ENCODE peak calls at places on chromosome 20, in six cellular contexts. D is aorta, P is hepatocyte, G is testis, R is Caco-2, Z is ovary. I is an unnamed sample.
A peak's percentile ranks its signal among the peaks of the same experiment; 100 is the strongest.

GRCh38 chr20:2468581-2469407 is 1.8 kb downstream of the SNRPB start:
- DNase-seq in R (no peak), P (no peak), D (no peak), Z (no peak), G (no peak), I (no peak)

GRCh38 chr20:50434653-50435396 is 75.4 kb upstream of the PTPN1 start:
- DNase-seq in G (no peak), R (peak; percentile 69), Z (no peak), D (no peak), P (no peak), I (peak; percentile 89)

GRCh38 chr20:39861381-39861780 is 827.7 kb downstream of the MAFB start:
- DNase-seq in D (no peak), G (no peak), R (no peak), Z (no peak), P (peak; percentile 15), I (no peak)

GRCh38 chr20:63472159-63472811 is at the start of gene KCNQ2:
- DNase-seq in Z (no peak), R (peak; percentile 55), P (no peak), D (no peak), G (no peak), I (peak; percentile 85)

GRCh38 chr20:21090112-21090737 is 15.9 kb downstream of the LINC00237 start:
- DNase-seq in P (no peak), R (no peak), G (no peak), D (no peak), Z (no peak), I (peak; percentile 50)

GRCh38 chr20:6714202-6714800 is 53.2 kb upstream of the BMP2 start:
- DNase-seq in P (peak; percentile 83), D (no peak), R (no peak), Z (no peak), G (no peak), I (no peak)

GRCh38 chr20:56443654-56444540 is 24.5 kb upstream of the RTF2 start:
- DNase-seq in P (no peak), Z (peak; percentile 30), G (no peak), D (no peak), R (no peak), I (no peak)

GRCh38 chr20:47392015-47392720 is 35.7 kb upstream of the ZMYND8 start:
- DNase-seq in G (no peak), D (no peak), R (peak; percentile 68), Z (no peak), P (no peak), I (peak; percentile 71)

GRCh38 chr20:4748847-4749246 is 27.1 kb downstream of the PRND start:
- DNase-seq in R (no peak), P (no peak), G (no peak), D (no peak), Z (no peak), I (peak; percentile 80)

GRCh38 chr20:53971096-53971683 is 99.2 kb downstream of the BCAS1 start:
- DNase-seq in P (no peak), R (no peak), G (no peak), D (no peak), Z (no peak), I (no peak)

GRCh38 chr20:42193119-42193518 is 574.9 kb upstream of the CHD6 start:
- DNase-seq in P (no peak), R (no peak), G (no peak), D (no peak), Z (no peak), I (no peak)

GRCh38 chr20:41365785-41366545 is 653 bp downstream of the EMILIN3 start:
- DNase-seq in G (no peak), P (peak; percentile 42), R (no peak), Z (peak; percentile 50), D (peak; percentile 38), I (no peak)

GRCh38 chr20:47276251-47276650 is 80.2 kb downstream of the ZMYND8 start:
- DNase-seq in P (no peak), Z (no peak), R (no peak), D (no peak), G (no peak), I (no peak)

GRCh38 chr20:40848530-40848929 is 159.5 kb upstream of the MAFB start:
- DNase-seq in Z (no peak), D (no peak), G (no peak), R (no peak), P (no peak), I (no peak)

GRCh38 chr20:12331236-12331635 is 413.5 kb downstream of the BTBD3 start:
- DNase-seq in P (no peak), D (no peak), Z (no peak), G (no peak), R (no peak), I (no peak)

GRCh38 chr20:57380081-57380750 is 11.0 kb upstream of the RBM38 start:
- DNase-seq in P (no peak), R (no peak), Z (no peak), G (no peak), D (no peak), I (no peak)

GRCh38 chr20:38242848-38243449 is 17.6 kb downstream of the KIAA1755 start:
- DNase-seq in Z (no peak), R (peak; percentile 77), G (peak; percentile 62), P (no peak), D (no peak), I (peak; percentile 62)

GRCh38 chr20:23009636-23010035 is 25.5 kb upstream of the SSTR4 start:
- DNase-seq in R (no peak), P (no peak), G (no peak), Z (no peak), D (no peak), I (no peak)

GRCh38 chr20:5000263-5001173 is 792 bp downstream of the SLC23A2 start:
- DNase-seq in P (peak; percentile 34), D (peak; percentile 79), Z (peak; percentile 46), G (peak; percentile 73), R (peak; percentile 26), I (peak; percentile 27)

GRCh38 chr20:13412806-13413445 is 191.9 kb downstream of the ISM1 start:
- DNase-seq in Z (no peak), D (no peak), G (no peak), R (no peak), P (no peak), I (peak; percentile 28)

GRCh38 chr20:63538204-63539091 is 1.3 kb upstream of the PTK6 start:
- DNase-seq in Z (no peak), G (no peak), R (peak; percentile 87), P (peak; percentile 57), D (no peak), I (no peak)

GRCh38 chr20:48728042-48728837 is 99.6 kb downstream of the PREX1 start:
- DNase-seq in P (no peak), Z (no peak), R (no peak), G (peak; percentile 28), D (no peak), I (no peak)

GRCh38 chr20:38883981-38884733 is 42.1 kb upstream of the FAM83D start:
- DNase-seq in P (no peak), D (no peak), G (no peak), R (no peak), Z (no peak), I (no peak)

GRCh38 chr20:20594171-20594530 is 118.3 kb downstream of the RALGAPA2 start:
- DNase-seq in G (no peak), P (peak; percentile 53), D (no peak), R (no peak), Z (no peak), I (peak; percentile 29)

GRCh38 chr20:1669304-1669703 is 11.7 kb upstream of the SIRPG start:
- DNase-seq in R (no peak), P (no peak), Z (no peak), G (no peak), D (no peak), I (no peak)

GRCh38 chr20:24972341-24972740 is 20.2 kb downstream of the APMAP start:
- DNase-seq in R (no peak), Z (no peak), D (no peak), G (no peak), P (no peak), I (no peak)

GRCh38 chr20:47964174-47964573 is 178.9 kb upstream of the SULF2 start:
- DNase-seq in Z (no peak), P (no peak), R (no peak), G (no peak), D (no peak), I (no peak)

GRCh38 chr20:50281831-50282591 is 91.4 kb downstream of the CEBPB start:
- DNase-seq in G (no peak), Z (no peak), R (peak; percentile 52), P (no peak), D (no peak), I (peak; percentile 55)

GRCh38 chr20:48682529-48683385 is 145.0 kb downstream of the PREX1 start:
- DNase-seq in P (peak; percentile 90), G (peak; percentile 81), Z (peak; percentile 90), D (peak; percentile 88), R (peak; percentile 45), I (peak; percentile 62)

GRCh38 chr20:48384147-48384818 is 443.5 kb downstream of the PREX1 start:
- DNase-seq in P (no peak), R (peak; percentile 70), G (peak; percentile 66), Z (no peak), D (no peak), I (peak; percentile 57)

GRCh38 chr20:32522525-32522774 is 62.7 kb downstream of the NOL4L start:
- DNase-seq in P (no peak), D (peak; percentile 38), R (no peak), G (no peak), Z (no peak), I (no peak)

GRCh38 chr20:46609043-46609442 is 42.2 kb downstream of the SLC13A3 start:
- DNase-seq in P (no peak), D (no peak), R (no peak), Z (no peak), G (no peak), I (no peak)

GRCh38 chr20:62272200-62272599 is 30.6 kb upstream of the ADRM1 start:
- DNase-seq in R (no peak), D (no peak), G (no peak), Z (no peak), P (no peak), I (peak; percentile 34)
- H3K36me3 ChIP-seq in R (peaks cover 6% of the 10 kb centered on the region), D (peaks cover 9% of the 10 kb centered on the region), G (no peaks in the 10 kb centered on the region), Z (no peaks in the 10 kb centered on the region), P (no peaks in the 10 kb centered on the region), I (peaks cover 1% of the 10 kb centered on the region)

DNA sequence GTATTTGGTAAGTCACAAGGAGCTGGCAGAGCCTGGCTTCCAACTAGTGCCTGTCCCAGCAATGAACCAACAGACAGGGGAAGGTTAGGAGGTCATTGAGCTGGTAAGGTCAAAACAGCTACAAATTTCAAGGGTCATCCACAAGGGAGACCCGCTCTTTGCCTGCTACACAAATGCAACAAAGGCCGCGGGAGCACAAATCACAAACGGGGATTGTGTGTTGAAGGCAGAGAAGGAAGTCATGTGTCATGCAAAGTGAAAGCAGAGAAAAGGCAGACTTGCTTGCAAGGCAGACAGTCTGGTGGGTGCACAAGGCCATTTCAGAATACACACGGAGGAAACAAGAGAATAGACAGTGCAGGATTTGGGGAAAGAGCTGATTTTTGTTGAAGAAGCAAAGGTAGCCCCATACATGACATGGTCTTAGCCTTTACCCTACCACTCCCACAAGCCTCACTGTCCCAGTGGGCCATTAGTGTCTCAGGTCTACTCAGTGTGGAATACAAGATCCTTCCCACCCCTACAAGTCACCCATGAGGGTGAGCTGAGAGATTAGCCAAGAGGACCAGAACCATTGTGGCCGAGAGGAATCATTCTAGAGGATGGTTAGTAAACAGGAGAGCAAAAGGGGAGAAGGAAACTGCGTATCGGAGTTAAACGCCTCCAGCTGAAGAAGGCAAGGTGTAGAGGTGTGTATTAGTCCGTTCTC is 18.1 kb upstream of the SAMHD1 start:
- DNase-seq in Z (no peak), R (no peak), D (no peak), P (no peak), G (no peak), I (no peak)
- H3K36me3 ChIP-seq in Z (no peaks in the 10 kb centered on the region), R (no peaks in the 10 kb centered on the region), D (no peaks in the 10 kb centered on the region), P (no peaks in the 10 kb centered on the region), G (no peaks in the 10 kb centered on the region), I (no peaks in the 10 kb centered on the region)

GRCh38 chr20:34443546-34443945 is 72.7 kb upstream of the DYNLRB1 start:
- DNase-seq in Z (no peak), D (no peak), G (no peak), P (no peak), R (no peak), I (no peak)
- H3K36me3 ChIP-seq in Z (no peaks in the 10 kb centered on the region), D (peaks cover 1% of the 10 kb centered on the region), G (no peaks in the 10 kb centered on the region), P (no peaks in the 10 kb centered on the region), R (peaks cover 12% of the 10 kb centered on the region), I (peaks cover 8% of the 10 kb centered on the region)

GRCh38 chr20:33753143-33753542 is 21.3 kb downstream of the ZNF341 start:
- DNase-seq in G (no peak), P (no peak), R (no peak), Z (no peak), D (no peak), I (no peak)
- H3K36me3 ChIP-seq in G (no peaks in the 10 kb centered on the region), P (no peaks in the 10 kb centered on the region), R (no peaks in the 10 kb centered on the region), Z (no peaks in the 10 kb centered on the region), D (peaks cover 3% of the 10 kb centered on the region), I (no peaks in the 10 kb centered on the region)

I was measured in mesendoderm.